ENCODE peak calls at places on chromosomes 7 and 10, in eight cellular contexts. F is SJSA1, Z is transverse colon, C is mesendoderm, H is left ventricle myocardium inferior, M is uterus, N is cardiac muscle cell, A is psoas muscle. V is an unnamed sample.

GRCh38 chr10:77524300-77524711 is 113.3 kb downstream of the KCNMA1 start:
- DNase-seq in F (peak; percentile 80), Z (no peak), C (peak; percentile 72), H (no peak), M (no peak), N (no peak), A (no peak), V (peak; percentile 85)

GRCh38 chr7:155382802-155383171 is 75.1 kb upstream of the EN2 start:
- DNase-seq in F (no peak), Z (no peak), C (no peak), H (no peak), M (no peak), N (no peak), A (no peak), V (no peak)

GRCh38 chr7:139495726-139496125 is 12.3 kb upstream of the KLRG2 start:
- DNase-seq in F (no peak), Z (no peak), C (no peak), H (no peak), M (no peak), N (no peak), A (no peak), V (no peak)

GRCh38 chr7:47221826-47222225 is 360.1 kb downstream of the TNS3 start:
- DNase-seq in F (no peak), Z (no peak), C (no peak), H (no peak), M (no peak), N (no peak), A (no peak), V (no peak)

GRCh38 chr7:115476666-115477065 is 553.9 kb downstream of the TFEC start:
- DNase-seq in F (no peak), Z (no peak), C (peak; percentile 40), H (no peak), M (no peak), N (peak; percentile 21), A (no peak), V (no peak)

GRCh38 chr7:82704121-82704520 is 260.5 kb upstream of the CACNA2D1 start:
- DNase-seq in F (no peak), Z (no peak), C (no peak), H (no peak), M (no peak), N (no peak), A (no peak), V (no peak)

GRCh38 chr7:132776105-132776504 is 199.8 kb upstream of the PLXNA4 start:
- DNase-seq in F (no peak), Z (no peak), C (no peak), H (no peak), M (no peak), N (no peak), A (no peak), V (no peak)

GRCh38 chr10:36942616-36943015 is 182.8 kb upstream of the ANKRD30A start:
- DNase-seq in F (no peak), Z (no peak), C (no peak), H (no peak), M (no peak), N (no peak), A (no peak), V (no peak)

GRCh38 chr10:99521474-99522077 is 11.2 kb upstream of the NKX2-3 start:
- DNase-seq in F (no peak), Z (no peak), C (peak; percentile 67), H (no peak), M (no peak), N (no peak), A (no peak), V (no peak)

GRCh38 chr7:135147899-135148721 is at the start of gene TMEM140:
- DNase-seq in F (no peak), Z (peak; percentile 75), C (no peak), H (no peak), M (peak; percentile 61), N (no peak), A (no peak), V (peak; percentile 71)

GRCh38 chr10:69569144-69569934 is 3.9 kb downstream of the NEUROG3 start:
- DNase-seq in F (no peak), Z (no peak), C (no peak), H (no peak), M (no peak), N (no peak), A (no peak), V (no peak)

GRCh38 chr7:41886257-41886905 is 183.5 kb upstream of the INHBA start:
- DNase-seq in F (peak; percentile 75), Z (peak; percentile 47), C (peak; percentile 85), H (peak; percentile 28), M (peak; percentile 80), N (no peak), A (peak; percentile 65), V (peak; percentile 83)

GRCh38 chr10:5142199-5142598 is 42.8 kb downstream of the AKR1C8 start:
- DNase-seq in F (no peak), Z (no peak), C (no peak), H (no peak), M (no peak), N (no peak), A (no peak), V (no peak)

GRCh38 chr7:44063894-44064651 is 1.3 kb downstream of the PGAM2 start:
- DNase-seq in F (no peak), Z (peak; percentile 8), C (no peak), H (peak; percentile 16), M (no peak), N (no peak), A (peak; percentile 19), V (peak; percentile 7)

GRCh38 chr7:44062903-44063295 is 2.5 kb downstream of the PGAM2 start:
- DNase-seq in F (no peak), Z (peak; percentile 4), C (no peak), H (peak; percentile 23), M (no peak), N (no peak), A (peak; percentile 15), V (no peak)

GRCh38 chr7:44062180-44062902 is 3.0 kb downstream of the PGAM2 start:
- DNase-seq in F (no peak), Z (peak; percentile 6), C (no peak), H (peak; percentile 18), M (no peak), N (no peak), A (peak; percentile 26), V (no peak)

GRCh38 chr7:44064791-44065430 is 456 bp downstream of the PGAM2 start:
- DNase-seq in F (no peak), Z (peak; percentile 13), C (no peak), H (no peak), M (no peak), N (no peak), A (peak; percentile 33), V (no peak)

DNA sequence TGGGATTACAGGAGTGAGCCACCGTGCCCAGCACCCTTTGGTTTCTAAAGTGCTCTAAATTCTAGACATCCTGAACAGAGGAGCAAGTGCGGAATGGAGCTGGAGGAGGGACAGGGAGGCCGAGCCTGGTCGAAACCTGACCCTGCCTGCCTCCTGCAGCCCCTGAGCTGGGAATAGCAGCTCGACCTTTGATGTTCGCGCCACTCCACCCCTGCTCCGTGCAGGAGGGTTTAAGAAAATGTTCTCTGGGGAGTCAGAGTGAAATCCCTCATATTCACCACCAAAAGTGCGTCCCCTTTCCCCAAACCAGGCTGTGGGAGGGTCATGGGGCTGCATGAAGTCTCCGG is 1.8 kb downstream of the PGAM2 start:
- DNase-seq in F (no peak), Z (peak; percentile 0), C (no peak), H (no peak), M (no peak), N (peak; percentile 48), A (peak; percentile 16), V (no peak)
- H3K4me3 ChIP-seq in F (no peak overlapping the region), Z (no peak overlapping the region), C (no peak overlapping the region), H (peak overlapping the region; percentile 74), M (no peak overlapping the region), N (peak overlapping the region; percentile 22), A (peak overlapping the region; percentile 67), V (no peak overlapping the region)

DNA sequence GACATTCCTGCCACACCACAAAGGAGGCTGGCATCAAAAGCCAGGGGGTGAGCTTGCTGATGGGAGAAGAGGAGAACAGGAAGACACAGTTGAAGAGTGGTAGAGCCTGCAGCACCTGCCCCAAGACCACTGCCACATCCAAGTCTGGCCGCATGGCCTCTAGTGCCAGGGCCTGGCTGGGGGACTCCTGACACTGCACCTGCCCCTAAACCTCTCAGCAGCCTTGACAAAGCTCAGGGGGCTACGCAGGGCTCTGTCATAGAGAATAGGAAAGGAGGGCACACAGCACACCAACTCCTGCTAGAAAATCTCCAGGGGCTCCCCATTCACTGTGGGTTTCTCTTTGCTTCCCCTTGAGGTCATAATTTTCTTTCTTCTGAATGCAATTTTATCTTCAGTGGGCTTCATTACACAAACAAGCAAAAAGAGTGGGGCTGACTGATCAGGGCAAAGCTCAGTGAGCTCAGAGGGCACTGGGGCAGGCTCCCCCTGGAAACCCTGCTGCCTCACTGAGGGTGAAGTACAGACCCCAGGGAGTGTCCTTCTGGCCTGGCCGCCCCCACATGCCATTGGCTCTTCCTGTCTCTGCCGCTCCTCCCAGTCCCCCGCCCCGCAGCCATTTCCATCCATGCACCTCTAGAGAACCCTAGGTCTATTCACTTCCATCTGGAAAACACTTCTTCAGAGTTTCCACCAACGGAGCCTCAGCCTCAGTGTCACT is 37.2 kb downstream of the VOPP1 start:
- DNase-seq in F (no peak), Z (no peak), C (no peak), H (no peak), M (no peak), N (no peak), A (no peak), V (no peak)
- H3K4me3 ChIP-seq in F (no peak overlapping the region), Z (no peak overlapping the region), C (no peak overlapping the region), H (no peak overlapping the region), M (no peak overlapping the region), N (no peak overlapping the region), A (no peak overlapping the region), V (no peak overlapping the region)

GRCh38 chr10:124798781-124799180 is 2.8 kb upstream of the ABRAXAS2 start:
- DNase-seq in F (no peak), Z (no peak), C (no peak), H (no peak), M (no peak), N (no peak), A (no peak), V (no peak)

GRCh38 chr10:124798364-124798763 is 3.3 kb upstream of the ABRAXAS2 start:
- DNase-seq in F (peak; percentile 6), Z (no peak), C (peak; percentile 26), H (no peak), M (no peak), N (no peak), A (no peak), V (no peak)

GRCh38 chr10:124799196-124799595 is 2.4 kb upstream of the ABRAXAS2 start:
- DNase-seq in F (no peak), Z (no peak), C (peak; percentile 13), H (no peak), M (no peak), N (no peak), A (no peak), V (no peak)

DNA sequence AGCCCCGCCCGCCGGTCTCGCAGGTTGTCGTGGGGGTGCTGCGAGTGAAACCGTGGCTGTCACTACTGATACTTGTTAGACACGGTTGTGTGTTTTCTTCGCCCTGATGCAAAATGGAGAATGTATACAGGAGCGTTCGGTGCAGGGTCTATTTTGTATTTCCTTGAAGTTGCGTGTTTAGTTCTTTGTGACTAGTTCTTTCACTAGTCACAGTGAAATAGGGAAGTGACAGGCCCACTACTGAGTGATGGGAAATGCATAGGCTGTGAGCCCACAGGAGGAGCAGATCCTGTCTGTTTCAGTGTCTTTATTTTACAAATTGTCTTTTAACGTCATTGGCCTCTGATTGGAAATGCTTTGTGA is 675 bp downstream of the ABRAXAS2 start:
- DNase-seq in F (no peak), Z (no peak), C (no peak), H (no peak), M (no peak), N (no peak), A (no peak), V (no peak)
- H3K4me3 ChIP-seq in F (peak overlapping the region; percentile 87), Z (peak overlapping the region; percentile 78), C (peak overlapping the region; percentile 94), H (peak overlapping the region; percentile 99), M (peak overlapping the region; percentile 84), N (peak overlapping the region; percentile 98), A (peak overlapping the region; percentile 91), V (peak overlapping the region; percentile 89)

GRCh38 chr7:18087687-18088078 is 60.0 kb upstream of the PRPS1L1 start:
- DNase-seq in F (no peak), Z (no peak), C (peak; percentile 61), H (no peak), M (no peak), N (peak; percentile 48), A (no peak), V (no peak)
- H3K4me3 ChIP-seq in F (no peak overlapping the region), Z (peak overlapping the region; percentile 63), C (no peak overlapping the region), H (peak overlapping the region; percentile 85), M (peak overlapping the region; percentile 55), N (peak overlapping the region; percentile 77), A (peak overlapping the region; percentile 76), V (no peak overlapping the region)

V was measured in cardiac fibroblast.